ENCODE peak calls at places on chromosomes 11 and 22, in five cellular contexts. H, T, J, F and Q are unnamed samples.

GRCh38 chr22:41311487-41311886 is 10.2 kb downstream of the ZC3H7B start:
- DNase-seq in F (no peak), J (no peak), H (no peak), T (no peak), Q (no peak)

GRCh38 chr11:78759067-78759466 is 184.4 kb upstream of the NARS2 start:
- DNase-seq in J (no peak), F (no peak), H (no peak), T (no peak), Q (no peak)

GRCh38 chr22:22342697-22343602 is 98.4 kb downstream of the VPREB1 start:
- DNase-seq in H (peak; percentile 48), F (peak; percentile 53), J (peak; percentile 82), T (peak; percentile 46), Q (peak; percentile 79)

GRCh38 chr11:113894421-113894996 is 10.1 kb upstream of the HTR3B start:
- DNase-seq in F (no peak), T (no peak), H (no peak), J (no peak), Q (no peak)

GRCh38 chr11:65448418-65449196 is 26.0 kb downstream of the NEAT1 start:
- DNase-seq in J (no peak), H (no peak), T (no peak), F (no peak), Q (peak; percentile 32)

GRCh38 chr11:45333506-45333971 is 47.4 kb upstream of the SYT13 start:
- DNase-seq in J (no peak), T (no peak), F (no peak), H (no peak), Q (no peak)

GRCh38 chr22:20141186-20142077 is 9.4 kb downstream of the CCDC188 start:
- DNase-seq in H (no peak), F (no peak), J (no peak), T (no peak), Q (no peak)

GRCh38 chr11:76102772-76103171 is 103.5 kb downstream of the WNT11 start:
- DNase-seq in H (no peak), J (no peak), F (no peak), T (no peak), Q (no peak)

GRCh38 chr11:69196322-69197169 is 40.8 kb downstream of the SMIM38 start:
- DNase-seq in J (no peak), T (no peak), F (no peak), H (no peak), Q (no peak)

GRCh38 chr11:87219266-87219665 is 181.5 kb downstream of the TMEM135 start:
- DNase-seq in J (no peak), H (no peak), T (no peak), F (no peak), Q (no peak)

GRCh38 chr22:25834490-25834889 is 92.5 kb downstream of the MYO18B start:
- DNase-seq in T (no peak), H (no peak), F (no peak), J (no peak), Q (no peak)

GRCh38 chr11:44633641-44634040 is 68.2 kb downstream of the CD82 start:
- DNase-seq in J (no peak), H (no peak), F (no peak), T (no peak), Q (peak; percentile 24)

GRCh38 chr22:48749555-48750227 is 1078.0 kb downstream of the BRD1 start:
- DNase-seq in H (no peak), J (no peak), F (no peak), T (no peak), Q (peak; percentile 6)

GRCh38 chr11:44979536-44980399 is 29.1 kb upstream of the TP53I11 start:
- DNase-seq in H (no peak), J (no peak), T (no peak), F (no peak), Q (no peak)

GRCh38 chr11:68889948-68890446 is 13.6 kb downstream of the MRPL21 start:
- DNase-seq in T (no peak), H (no peak), F (no peak), J (peak; percentile 42), Q (no peak)

GRCh38 chr11:12171921-12172320 is 61.5 kb downstream of the MICAL2 start:
- DNase-seq in H (no peak), T (no peak), F (no peak), J (no peak), Q (peak; percentile 2)

GRCh38 chr11:65308281-65308891 is 6.3 kb upstream of the CDC42EP2 start:
- DNase-seq in H (no peak), F (no peak), J (no peak), T (no peak), Q (no peak)

GRCh38 chr11:124839051-124839971 is 25.9 kb upstream of the ROBO3 start:
- DNase-seq in H (no peak), F (peak; percentile 18), J (peak; percentile 73), T (no peak), Q (no peak)

GRCh38 chr22:37186228-37186996 is 1.6 kb downstream of the C1QTNF6 start:
- DNase-seq in F (peak; percentile 56), J (no peak), H (peak; percentile 19), T (peak; percentile 40), Q (peak; percentile 67)

GRCh38 chr22:24698266-24698926 is 76.1 kb downstream of the PIWIL3 start:
- DNase-seq in T (no peak), F (no peak), J (no peak), H (no peak), Q (no peak)

GRCh38 chr22:49321477-49322055 is 506.1 kb downstream of the BRD1 start:
- DNase-seq in J (no peak), T (no peak), H (no peak), F (no peak), Q (no peak)

GRCh38 chr11:122851366-122852011 is 13.2 kb downstream of the CRTAM start:
- DNase-seq in F (no peak), J (no peak), H (no peak), T (peak; percentile 26), Q (no peak)

GRCh38 chr11:131465746-131466145 is 95.3 kb downstream of the NTM start:
- DNase-seq in H (no peak), J (peak; percentile 72), T (no peak), F (no peak), Q (no peak)